ENCODE peak calls at places on chromosomes 3 and 15, in four cellular contexts. M, K, P and W are unnamed samples.

GRCh38 chr3:168116279-168116678 is 20.6 kb upstream of the GOLIM4 start:
- DNase-seq in M (peak), K (no peak), P (no peak), W (peak)

GRCh38 chr15:56817690-56818089 is 84.4 kb upstream of the ZNF280D start:
- DNase-seq in P (no peak), M (no peak), K (no peak), W (no peak)

GRCh38 chr15:98952381-98952803 is 55.2 kb downstream of the PGPEP1L start:
- DNase-seq in K (peak), M (peak), P (no peak), W (no peak)

GRCh38 chr15:90813796-90814192 is 54.6 kb upstream of the FURIN start:
- DNase-seq in P (no peak), K (no peak), M (peak), W (no peak)

GRCh38 chr3:146550743-146551510 is 6.5 kb upstream of the PLSCR1 start:
- DNase-seq in P (no peak), M (no peak), K (no peak), W (no peak)

GRCh38 chr3:97388774-97389173 is 375.8 kb upstream of the ARL6 start:
- DNase-seq in M (no peak), K (no peak), P (no peak), W (no peak)

GRCh38 chr15:54660356-54660755 is 536.4 kb downstream of the RSL24D1 start:
- DNase-seq in P (no peak), K (no peak), M (no peak), W (no peak)

GRCh38 chr3:53842436-53843194 is 3.6 kb downstream of the CHDH start:
- DNase-seq in M (peak), K (no peak), P (peak), W (peak)

GRCh38 chr3:17045705-17046104 is 160.9 kb downstream of the PLCL2 start:
- DNase-seq in M (no peak), P (no peak), K (no peak), W (no peak)

GRCh38 chr15:78195735-78196201 is 38.6 kb downstream of the ACSBG1 start:
- DNase-seq in M (peak), K (no peak), P (no peak), W (no peak)

GRCh38 chr3:133583396-133583795 is 9.9 kb downstream of the CDV3 start:
- DNase-seq in P (no peak), K (no peak), M (no peak), W (no peak)
- TF ChIP-seq POLR2A in P (no peak), K (no peak), M (no peak), W (no peak)

DNA sequence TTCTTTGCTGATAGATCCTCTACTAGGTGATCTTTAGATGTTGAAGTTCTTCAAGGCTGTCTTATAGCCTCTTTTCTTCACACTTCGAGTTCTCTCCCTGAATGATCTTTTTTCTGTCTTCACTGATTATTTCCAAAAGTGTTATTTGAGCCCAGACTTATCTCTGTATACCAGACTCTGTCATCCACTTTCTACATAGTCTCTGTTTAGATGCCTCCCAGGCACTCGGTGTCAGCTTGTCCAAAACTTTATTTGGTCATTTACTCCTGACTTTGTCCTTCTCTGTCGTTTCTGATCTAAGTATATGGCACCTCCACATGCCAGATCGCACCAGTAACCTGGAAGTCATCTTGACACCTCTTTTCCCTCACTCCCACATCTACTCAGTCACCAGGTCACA is 27.6 kb downstream of the KLHL18 start:
- DNase-seq in K (no peak), M (no peak), P (no peak), W (no peak)
- TF ChIP-seq POLR2A in K (no peak), M (no peak), P (no peak), W (no peak)

GRCh38 chr15:75178171-75178937 is 23.3 kb upstream of the C15orf39 start:
- DNase-seq in M (peak), P (peak), K (no peak), W (peak)
- TF ChIP-seq POLR2A in M (no peak), P (no peak), K (no peak), W (no peak)

GRCh38 chr3:13261104-13261800 is 158.9 kb downstream of the NUP210 start:
- DNase-seq in K (no peak), P (no peak), M (no peak), W (no peak)

GRCh38 chr3:13261908-13262307 is 158.2 kb downstream of the NUP210 start:
- DNase-seq in P (no peak), K (no peak), M (no peak), W (no peak)

GRCh38 chr3:13264468-13264795 is 155.7 kb downstream of the NUP210 start:
- DNase-seq in P (no peak), K (no peak), M (no peak), W (no peak)

GRCh38 chr3:13263770-13264467 is 156.2 kb downstream of the NUP210 start:
- DNase-seq in P (no peak), M (no peak), K (no peak), W (no peak)

GRCh38 chr3:13262493-13263211 is 157.5 kb downstream of the NUP210 start:
- DNase-seq in K (peak), M (no peak), P (no peak), W (no peak)
- TF ChIP-seq POLR2A in K (no peak), M (no peak), P (no peak), W (no peak)

DNA sequence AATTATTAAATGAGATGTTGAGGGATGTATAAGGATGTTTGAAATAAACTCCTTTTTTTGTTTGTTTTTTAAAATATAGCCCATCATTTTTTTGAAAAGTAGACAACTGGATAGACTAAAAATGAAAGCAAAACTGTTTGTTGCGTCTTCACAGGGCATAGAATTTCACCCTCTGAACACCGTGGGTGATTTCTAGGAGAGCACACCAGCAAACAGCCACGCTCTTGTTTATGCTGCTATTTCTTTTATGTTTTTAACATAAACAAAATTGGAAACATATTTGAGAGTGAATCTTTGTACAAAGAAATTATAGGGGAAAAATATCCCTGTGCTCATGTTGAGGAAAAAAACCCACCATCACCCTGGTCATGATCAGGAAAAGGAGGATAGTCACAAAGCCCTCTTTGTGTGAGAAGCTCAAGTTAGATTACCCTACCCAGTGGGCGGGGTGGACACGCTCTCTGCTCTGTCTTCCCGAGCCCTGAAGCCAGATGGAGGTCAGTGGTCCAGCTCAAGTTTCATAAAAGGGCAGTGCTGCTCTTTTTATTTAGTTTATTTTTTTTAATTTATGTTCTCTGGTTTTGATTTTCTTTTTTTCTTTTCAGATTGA is 313.3 kb downstream of the SATB1 start:
- DNase-seq in P (no peak), K (peak), M (no peak), W (no peak)
- TF ChIP-seq POLR2A in P (no peak), K (no peak), M (no peak), W (no peak)

GRCh38 chr15:42920281-42921048 is at the start of gene TTBK2:
- DNase-seq in K (peak), P (peak), M (peak), W (peak)
- TF ChIP-seq POLR2A in K (peak), P (peak), M (peak), W (peak)